ENCODE peak calls at places on chromosomes 7 and 10, in eight cellular contexts. One of them, this sample, is unnamed.
A peak's percentile ranks its signal among the peaks of the same experiment; 100 is the strongest.

GRCh38 chr10:132328130-132328529 is 3.9 kb upstream of the LRRC27 start:
- ATAC-seq in GM12878: no peak
- ATAC-seq in HepG2: no peak
- ATAC-seq in Panc1: no peak
- ATAC-seq in GM23338: no peak
- ATAC-seq in K562: peak; percentile 5
- ATAC-seq in upper lobe of left lung: no peak
- ATAC-seq in HCT116: no peak
- ATAC-seq in this sample: no peak

GRCh38 chr7:132464740-132465139 is 111.5 kb downstream of the PLXNA4 start:
- ATAC-seq in GM12878: no peak
- ATAC-seq in HepG2: no peak
- ATAC-seq in Panc1: no peak
- ATAC-seq in GM23338: no peak
- ATAC-seq in K562: no peak
- ATAC-seq in upper lobe of left lung: no peak
- ATAC-seq in HCT116: no peak
- ATAC-seq in this sample: peak; percentile 53

GRCh38 chr10:67697646-67698245 is 1.8 kb upstream of the CTNNA3 start:
- ATAC-seq in GM12878: peak; percentile 92
- ATAC-seq in HepG2: peak; percentile 73
- ATAC-seq in Panc1: peak; percentile 94
- ATAC-seq in GM23338: peak; percentile 72
- ATAC-seq in K562: peak; percentile 89
- ATAC-seq in upper lobe of left lung: no peak
- ATAC-seq in HCT116: peak; percentile 94
- ATAC-seq in this sample: peak; percentile 48

GRCh38 chr10:19933772-19934171 is 117.5 kb downstream of the PLXDC2 start:
- ATAC-seq in GM12878: no peak
- ATAC-seq in HepG2: no peak
- ATAC-seq in Panc1: no peak
- ATAC-seq in GM23338: no peak
- ATAC-seq in K562: no peak
- ATAC-seq in upper lobe of left lung: no peak
- ATAC-seq in HCT116: no peak
- ATAC-seq in this sample: no peak

GRCh38 chr10:48199580-48200377 is 74.7 kb downstream of the FRMPD2 start:
- ATAC-seq in GM12878: no peak
- ATAC-seq in HepG2: no peak
- ATAC-seq in Panc1: no peak
- ATAC-seq in GM23338: no peak
- ATAC-seq in K562: peak; percentile 66
- ATAC-seq in upper lobe of left lung: no peak
- ATAC-seq in HCT116: no peak
- ATAC-seq in this sample: peak; percentile 43

GRCh38 chr10:4267084-4267774 is 482.2 kb upstream of the KLF6 start:
- ATAC-seq in GM12878: no peak
- ATAC-seq in HepG2: no peak
- ATAC-seq in Panc1: no peak
- ATAC-seq in GM23338: no peak
- ATAC-seq in K562: no peak
- ATAC-seq in upper lobe of left lung: no peak
- ATAC-seq in HCT116: no peak
- ATAC-seq in this sample: no peak

GRCh38 chr7:88106430-88106829 is 113.4 kb downstream of the SRI start:
- ATAC-seq in GM12878: peak; percentile 39
- ATAC-seq in HepG2: no peak
- ATAC-seq in Panc1: no peak
- ATAC-seq in GM23338: no peak
- ATAC-seq in K562: no peak
- ATAC-seq in upper lobe of left lung: no peak
- ATAC-seq in HCT116: no peak
- ATAC-seq in this sample: no peak

GRCh38 chr10:72291019-72291532 is 17.4 kb downstream of the DDIT4 start:
- ATAC-seq in GM12878: no peak
- ATAC-seq in HepG2: no peak
- ATAC-seq in Panc1: no peak
- ATAC-seq in GM23338: no peak
- ATAC-seq in K562: peak; percentile 80
- ATAC-seq in upper lobe of left lung: no peak
- ATAC-seq in HCT116: peak; percentile 17
- ATAC-seq in this sample: no peak

GRCh38 chr7:3725145-3725544 is 424.1 kb downstream of the SDK1 start:
- ATAC-seq in GM12878: no peak
- ATAC-seq in HepG2: no peak
- ATAC-seq in Panc1: no peak
- ATAC-seq in GM23338: no peak
- ATAC-seq in K562: no peak
- ATAC-seq in upper lobe of left lung: no peak
- ATAC-seq in HCT116: no peak
- ATAC-seq in this sample: no peak

GRCh38 chr10:45379891-45380540 is 6.0 kb downstream of the ALOX5 start:
- ATAC-seq in GM12878: peak; percentile 50
- ATAC-seq in HepG2: no peak
- ATAC-seq in Panc1: no peak
- ATAC-seq in GM23338: no peak
- ATAC-seq in K562: no peak
- ATAC-seq in upper lobe of left lung: peak; percentile 78
- ATAC-seq in HCT116: no peak
- ATAC-seq in this sample: peak; percentile 72

GRCh38 chr7:24566274-24566673 is 7.0 kb upstream of the PALS2 start:
- ATAC-seq in GM12878: no peak
- ATAC-seq in HepG2: no peak
- ATAC-seq in Panc1: no peak
- ATAC-seq in GM23338: no peak
- ATAC-seq in K562: peak; percentile 43
- ATAC-seq in upper lobe of left lung: no peak
- ATAC-seq in HCT116: no peak
- ATAC-seq in this sample: no peak

GRCh38 chr10:110617455-110618162 is 26.5 kb upstream of the RBM20 start:
- ATAC-seq in GM12878: no peak
- ATAC-seq in HepG2: no peak
- ATAC-seq in Panc1: no peak
- ATAC-seq in GM23338: no peak
- ATAC-seq in K562: no peak
- ATAC-seq in upper lobe of left lung: no peak
- ATAC-seq in HCT116: no peak
- ATAC-seq in this sample: no peak

GRCh38 chr10:133555521-133555920 is 9.9 kb downstream of the SYCE1 start:
- ATAC-seq in GM12878: no peak
- ATAC-seq in HepG2: no peak
- ATAC-seq in Panc1: no peak
- ATAC-seq in GM23338: no peak
- ATAC-seq in K562: no peak
- ATAC-seq in upper lobe of left lung: no peak
- ATAC-seq in HCT116: no peak
- ATAC-seq in this sample: no peak

GRCh38 chr10:78259394-78259793 is 225.7 kb downstream of the RPS24 start:
- ATAC-seq in GM12878: no peak
- ATAC-seq in HepG2: no peak
- ATAC-seq in Panc1: no peak
- ATAC-seq in GM23338: no peak
- ATAC-seq in K562: no peak
- ATAC-seq in upper lobe of left lung: no peak
- ATAC-seq in HCT116: no peak
- ATAC-seq in this sample: no peak

GRCh38 chr10:50501478-50501877 is 122.3 kb downstream of the SGMS1 start:
- ATAC-seq in GM12878: no peak
- ATAC-seq in HepG2: no peak
- ATAC-seq in Panc1: no peak
- ATAC-seq in GM23338: no peak
- ATAC-seq in K562: no peak
- ATAC-seq in upper lobe of left lung: no peak
- ATAC-seq in HCT116: peak; percentile 22
- ATAC-seq in this sample: no peak

GRCh38 chr7:5773661-5774086 is 7.8 kb downstream of the RNF216 start:
- ATAC-seq in GM12878: no peak
- ATAC-seq in HepG2: no peak
- ATAC-seq in Panc1: peak; percentile 85
- ATAC-seq in GM23338: no peak
- ATAC-seq in K562: peak; percentile 71
- ATAC-seq in upper lobe of left lung: no peak
- ATAC-seq in HCT116: peak; percentile 86
- ATAC-seq in this sample: peak; percentile 28

GRCh38 chr7:50792342-50793114 is 9.8 kb upstream of the GRB10 start:
- ATAC-seq in GM12878: no peak
- ATAC-seq in HepG2: peak; percentile 11
- ATAC-seq in Panc1: peak; percentile 76
- ATAC-seq in GM23338: peak; percentile 9
- ATAC-seq in K562: peak; percentile 68
- ATAC-seq in upper lobe of left lung: no peak
- ATAC-seq in HCT116: peak; percentile 67
- ATAC-seq in this sample: peak; percentile 42

GRCh38 chr7:50793115-50793946 is 10.6 kb upstream of the GRB10 start:
- ATAC-seq in GM12878: no peak
- ATAC-seq in HepG2: peak; percentile 59
- ATAC-seq in Panc1: peak; percentile 84
- ATAC-seq in GM23338: peak; percentile 64
- ATAC-seq in K562: peak; percentile 79
- ATAC-seq in upper lobe of left lung: peak; percentile 42
- ATAC-seq in HCT116: peak; percentile 72
- ATAC-seq in this sample: peak; percentile 88

GRCh38 chr7:50791921-50792341 is 9.2 kb upstream of the GRB10 start:
- ATAC-seq in GM12878: no peak
- ATAC-seq in HepG2: no peak
- ATAC-seq in Panc1: no peak
- ATAC-seq in GM23338: no peak
- ATAC-seq in K562: no peak
- ATAC-seq in upper lobe of left lung: no peak
- ATAC-seq in HCT116: no peak
- ATAC-seq in this sample: no peak

GRCh38 chr7:50793947-50794570 is 11.4 kb upstream of the GRB10 start:
- ATAC-seq in GM12878: no peak
- ATAC-seq in HepG2: no peak
- ATAC-seq in Panc1: no peak
- ATAC-seq in GM23338: no peak
- ATAC-seq in K562: no peak
- ATAC-seq in upper lobe of left lung: no peak
- ATAC-seq in HCT116: no peak
- ATAC-seq in this sample: no peak

DNA sequence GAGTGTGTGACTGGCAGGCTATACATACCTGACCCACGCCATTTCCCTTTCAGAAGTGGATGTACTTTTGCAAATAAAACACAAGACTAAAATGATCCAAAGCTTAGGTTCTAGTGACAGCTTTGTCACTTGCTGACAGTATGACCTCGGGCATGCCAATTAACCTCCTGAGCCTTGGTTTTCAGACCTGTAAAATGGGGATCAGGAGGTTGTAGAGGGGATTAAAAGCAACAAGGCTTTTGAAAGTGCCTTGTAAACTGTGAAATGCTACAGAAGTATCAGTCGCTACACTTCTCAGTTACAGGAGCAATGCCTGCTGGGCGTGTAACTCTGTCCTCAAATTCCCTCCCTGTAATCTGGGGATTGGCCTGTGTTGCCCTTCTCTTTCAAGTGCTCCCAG is 8.7 kb upstream of the GRB10 start:
- ATAC-seq in GM12878: no peak
- ATAC-seq in HepG2: no peak
- ATAC-seq in Panc1: no peak
- ATAC-seq in GM23338: no peak
- ATAC-seq in K562: peak; percentile 36
- ATAC-seq in upper lobe of left lung: no peak
- ATAC-seq in HCT116: no peak
- ATAC-seq in this sample: no peak
- H3K4me3 ChIP-seq in GM12878: no peak overlapping the region
- H3K4me3 ChIP-seq in HepG2: peak overlapping the region; percentile 76
- H3K4me3 ChIP-seq in Panc1: peak overlapping the region; percentile 91
- H3K4me3 ChIP-seq in GM23338: peak overlapping the region; percentile 84
- H3K4me3 ChIP-seq in K562: peak overlapping the region; percentile 69
- H3K4me3 ChIP-seq in upper lobe of left lung: peak overlapping the region; percentile 77
- H3K4me3 ChIP-seq in HCT116: peak overlapping the region; percentile 56
- H3K4me3 ChIP-seq in this sample: no peak overlapping the region

GRCh38 chr7:38757946-38758345 is 126.8 kb upstream of the AMPH start:
- ATAC-seq in GM12878: no peak
- ATAC-seq in HepG2: no peak
- ATAC-seq in Panc1: no peak
- ATAC-seq in GM23338: no peak
- ATAC-seq in K562: no peak
- ATAC-seq in upper lobe of left lung: no peak
- ATAC-seq in HCT116: no peak
- ATAC-seq in this sample: no peak
- H3K36me3 ChIP-seq in GM12878: no peaks in the 10 kb centered on the region
- H3K36me3 ChIP-seq in HepG2: peaks cover under 1% of the 10 kb centered on the region
- H3K36me3 ChIP-seq in Panc1: peaks cover 4% of the 10 kb centered on the region
- H3K36me3 ChIP-seq in GM23338: no peaks in the 10 kb centered on the region
- H3K36me3 ChIP-seq in K562: peaks cover 23% of the 10 kb centered on the region
- H3K36me3 ChIP-seq in upper lobe of left lung: peaks cover 60% of the 10 kb centered on the region
- H3K36me3 ChIP-seq in HCT116: no peaks in the 10 kb centered on the region
- H3K36me3 ChIP-seq in this sample: peaks cover 4% of the 10 kb centered on the region

DNA sequence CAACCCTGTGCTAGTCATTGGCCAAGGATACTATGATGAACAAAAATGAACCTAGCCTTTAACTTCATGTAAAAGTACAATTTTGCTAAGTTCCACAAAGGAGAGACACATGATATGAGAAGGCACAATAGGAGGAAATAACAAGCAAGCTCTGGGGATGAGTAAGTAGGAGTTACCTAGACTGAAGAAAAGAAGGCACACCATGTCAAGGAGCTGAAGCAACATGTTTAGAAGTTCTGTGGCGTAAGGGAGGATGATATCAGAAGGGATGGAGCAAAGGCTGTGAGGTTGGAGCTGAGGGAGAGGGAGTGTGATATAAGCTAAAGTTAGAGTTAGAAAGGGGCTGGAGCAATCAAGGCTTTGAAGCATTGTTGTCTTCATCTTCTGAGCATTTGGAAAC is 25.6 kb downstream of the KIFBP start:
- ATAC-seq in GM12878: no peak
- ATAC-seq in HepG2: no peak
- ATAC-seq in Panc1: no peak
- ATAC-seq in GM23338: no peak
- ATAC-seq in K562: no peak
- ATAC-seq in upper lobe of left lung: no peak
- ATAC-seq in HCT116: no peak
- ATAC-seq in this sample: no peak
- TF ChIP-seq POLR2AphosphoS5 in GM12878: no peak
- TF ChIP-seq POLR2AphosphoS5 in HepG2: no peak
- TF ChIP-seq POLR2AphosphoS5 in Panc1: no peak
- TF ChIP-seq POLR2AphosphoS5 in GM23338: no peak
- TF ChIP-seq POLR2AphosphoS5 in K562: no peak
- TF ChIP-seq POLR2AphosphoS5 in upper lobe of left lung: no peak
- TF ChIP-seq POLR2AphosphoS5 in HCT116: no peak
- TF ChIP-seq POLR2AphosphoS5 in this sample: no peak

DNA sequence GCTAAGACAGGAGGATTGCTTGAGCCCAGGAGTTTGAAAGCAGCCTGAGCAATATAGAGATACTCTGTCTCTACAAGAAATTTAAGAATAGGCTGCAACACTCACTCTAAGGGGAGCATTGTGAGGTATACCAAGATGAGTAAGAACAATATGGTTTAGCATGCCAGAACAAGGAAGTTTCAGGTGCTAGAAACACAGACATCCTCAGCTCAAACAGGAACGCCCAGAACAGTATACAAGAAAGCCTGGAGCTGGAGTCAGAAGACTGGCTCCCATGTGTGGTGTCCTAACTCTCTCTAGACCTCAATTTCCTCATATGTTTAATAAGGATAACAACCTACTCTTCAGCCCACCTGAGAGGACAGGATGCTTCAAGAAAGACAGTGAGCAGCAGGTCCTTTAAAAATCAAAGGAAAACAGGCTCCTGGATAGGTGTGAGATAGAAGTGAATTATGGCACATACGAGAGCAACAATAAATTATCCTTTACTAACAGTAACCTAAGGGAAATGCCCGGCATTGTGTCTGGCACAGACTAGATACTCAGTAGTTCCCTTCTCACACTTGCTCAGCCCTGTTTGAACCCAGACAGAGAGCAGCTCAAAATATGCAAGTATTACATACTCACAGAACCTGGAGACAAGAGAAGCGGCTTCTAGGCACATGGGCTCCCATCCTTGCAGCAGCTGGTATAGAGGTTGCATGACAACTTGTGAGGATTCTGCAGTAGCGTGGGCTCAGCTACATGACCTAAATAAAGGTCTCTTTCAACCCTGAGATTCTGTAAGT is 45.4 kb downstream of the KAT6B start:
- ATAC-seq in GM12878: peak; percentile 96
- ATAC-seq in HepG2: no peak
- ATAC-seq in Panc1: no peak
- ATAC-seq in GM23338: no peak
- ATAC-seq in K562: peak; percentile 61
- ATAC-seq in upper lobe of left lung: no peak
- ATAC-seq in HCT116: no peak
- ATAC-seq in this sample: no peak
- H3K4me3 ChIP-seq in GM12878: peak overlapping the region; percentile 37
- H3K4me3 ChIP-seq in HepG2: no peak overlapping the region
- H3K4me3 ChIP-seq in Panc1: no peak overlapping the region
- H3K4me3 ChIP-seq in GM23338: no peak overlapping the region
- H3K4me3 ChIP-seq in K562: no peak overlapping the region
- H3K4me3 ChIP-seq in upper lobe of left lung: no peak overlapping the region
- H3K4me3 ChIP-seq in HCT116: no peak overlapping the region
- H3K4me3 ChIP-seq in this sample: no peak overlapping the region

This sample was measured in gastroesophageal sphincter.